ENCODE peak calls at places on chromosomes 2 and 18, in seven cellular contexts. One of them, this sample, is unnamed.

GRCh38 chr2:149087751-149088150 is 49.3 kb downstream of the LYPD6B start:
- DNase-seq in mesendoderm: peak
- DNase-seq in mesenchymal stem cell: no peak
- DNase-seq in H9: no peak
- DNase-seq in IMR-90: no peak
- DNase-seq in neuronal stem cell: no peak
- DNase-seq in trophoblast cell: no peak
- DNase-seq in this sample: no peak

GRCh38 chr2:218291934-218292699 is at the start of gene TMBIM1:
- DNase-seq in mesendoderm: peak
- DNase-seq in mesenchymal stem cell: peak
- DNase-seq in H9: peak
- DNase-seq in IMR-90: peak
- DNase-seq in neuronal stem cell: peak
- DNase-seq in trophoblast cell: peak
- DNase-seq in this sample: peak

GRCh38 chr2:17538844-17539554 is 1.5 kb upstream of the VSNL1 start:
- DNase-seq in mesendoderm: peak
- DNase-seq in mesenchymal stem cell: peak
- DNase-seq in H9: peak
- DNase-seq in IMR-90: peak
- DNase-seq in neuronal stem cell: peak
- DNase-seq in trophoblast cell: peak
- DNase-seq in this sample: no peak

GRCh38 chr18:26655614-26656400 is 107.5 kb upstream of the KCTD1 start:
- DNase-seq in mesendoderm: peak
- DNase-seq in mesenchymal stem cell: peak
- DNase-seq in H9: peak
- DNase-seq in IMR-90: peak
- DNase-seq in neuronal stem cell: peak
- DNase-seq in trophoblast cell: peak
- DNase-seq in this sample: no peak

GRCh38 chr2:37460866-37461229 is 116.4 kb downstream of the QPCT start:
- DNase-seq in mesendoderm: no peak
- DNase-seq in mesenchymal stem cell: no peak
- DNase-seq in H9: no peak
- DNase-seq in IMR-90: no peak
- DNase-seq in neuronal stem cell: no peak
- DNase-seq in trophoblast cell: no peak
- DNase-seq in this sample: no peak

GRCh38 chr2:218991674-218992168 is 1.5 kb downstream of the CRYBA2 start:
- DNase-seq in mesendoderm: peak
- DNase-seq in mesenchymal stem cell: peak
- DNase-seq in H9: no peak
- DNase-seq in IMR-90: peak
- DNase-seq in neuronal stem cell: no peak
- DNase-seq in trophoblast cell: no peak
- DNase-seq in this sample: no peak

GRCh38 chr18:61199131-61199903 is 133.9 kb upstream of the CDH20 start:
- DNase-seq in mesendoderm: no peak
- DNase-seq in mesenchymal stem cell: no peak
- DNase-seq in H9: no peak
- DNase-seq in IMR-90: no peak
- DNase-seq in neuronal stem cell: no peak
- DNase-seq in trophoblast cell: peak
- DNase-seq in this sample: no peak

GRCh38 chr2:153509133-153509532 is 30.6 kb upstream of the RPRM start:
- DNase-seq in mesendoderm: peak
- DNase-seq in mesenchymal stem cell: no peak
- DNase-seq in H9: peak
- DNase-seq in IMR-90: no peak
- DNase-seq in neuronal stem cell: no peak
- DNase-seq in trophoblast cell: no peak
- DNase-seq in this sample: no peak

GRCh38 chr18:11320981-11321380 is 171.6 kb upstream of the PIEZO2 start:
- DNase-seq in mesendoderm: no peak
- DNase-seq in mesenchymal stem cell: peak
- DNase-seq in H9: no peak
- DNase-seq in IMR-90: peak
- DNase-seq in neuronal stem cell: no peak
- DNase-seq in trophoblast cell: no peak
- DNase-seq in this sample: no peak

GRCh38 chr2:85255813-85256581 is 71.8 kb downstream of the TGOLN2 start:
- DNase-seq in mesendoderm: peak
- DNase-seq in mesenchymal stem cell: peak
- DNase-seq in H9: peak
- DNase-seq in IMR-90: peak
- DNase-seq in neuronal stem cell: peak
- DNase-seq in trophoblast cell: no peak
- DNase-seq in this sample: peak

GRCh38 chr2:146837857-146838256 is 1007.0 kb upstream of the ACVR2A start:
- DNase-seq in mesendoderm: no peak
- DNase-seq in mesenchymal stem cell: no peak
- DNase-seq in H9: no peak
- DNase-seq in IMR-90: no peak
- DNase-seq in neuronal stem cell: no peak
- DNase-seq in trophoblast cell: no peak
- DNase-seq in this sample: no peak

GRCh38 chr18:54210463-54210862 is 14.0 kb downstream of the MBD2 start:
- DNase-seq in mesendoderm: no peak
- DNase-seq in mesenchymal stem cell: no peak
- DNase-seq in H9: no peak
- DNase-seq in IMR-90: no peak
- DNase-seq in neuronal stem cell: no peak
- DNase-seq in trophoblast cell: no peak
- DNase-seq in this sample: no peak

GRCh38 chr2:181616715-181617114 is 40.2 kb downstream of the CERKL start:
- DNase-seq in mesendoderm: no peak
- DNase-seq in mesenchymal stem cell: no peak
- DNase-seq in H9: no peak
- DNase-seq in IMR-90: no peak
- DNase-seq in neuronal stem cell: no peak
- DNase-seq in trophoblast cell: no peak
- DNase-seq in this sample: no peak

GRCh38 chr2:29703336-29703735 is 218.1 kb downstream of the ALK start:
- DNase-seq in mesendoderm: no peak
- DNase-seq in mesenchymal stem cell: no peak
- DNase-seq in H9: no peak
- DNase-seq in IMR-90: no peak
- DNase-seq in neuronal stem cell: no peak
- DNase-seq in trophoblast cell: no peak
- DNase-seq in this sample: no peak

GRCh38 chr2:29108225-29108624 is 7.0 kb upstream of the CLIP4 start:
- DNase-seq in mesendoderm: no peak
- DNase-seq in mesenchymal stem cell: peak
- DNase-seq in H9: no peak
- DNase-seq in IMR-90: peak
- DNase-seq in neuronal stem cell: no peak
- DNase-seq in trophoblast cell: peak
- DNase-seq in this sample: no peak

GRCh38 chr18:63850010-63850409 is 37.5 kb upstream of the SERPINB2 start:
- DNase-seq in mesendoderm: peak
- DNase-seq in mesenchymal stem cell: peak
- DNase-seq in H9: peak
- DNase-seq in IMR-90: peak
- DNase-seq in neuronal stem cell: peak
- DNase-seq in trophoblast cell: peak
- DNase-seq in this sample: peak

GRCh38 chr2:172655838-172656573 is 79.6 kb upstream of the RAPGEF4 start:
- DNase-seq in mesendoderm: no peak
- DNase-seq in mesenchymal stem cell: no peak
- DNase-seq in H9: no peak
- DNase-seq in IMR-90: peak
- DNase-seq in neuronal stem cell: no peak
- DNase-seq in trophoblast cell: no peak
- DNase-seq in this sample: no peak

GRCh38 chr2:38601061-38601460 is 1.7 kb downstream of the HNRNPLL start:
- DNase-seq in mesendoderm: no peak
- DNase-seq in mesenchymal stem cell: no peak
- DNase-seq in H9: no peak
- DNase-seq in IMR-90: no peak
- DNase-seq in neuronal stem cell: no peak
- DNase-seq in trophoblast cell: no peak
- DNase-seq in this sample: no peak

GRCh38 chr18:54327818-54328217 is 29.8 kb downstream of the STARD6 start:
- DNase-seq in mesendoderm: no peak
- DNase-seq in mesenchymal stem cell: no peak
- DNase-seq in H9: no peak
- DNase-seq in IMR-90: no peak
- DNase-seq in neuronal stem cell: no peak
- DNase-seq in trophoblast cell: no peak
- DNase-seq in this sample: no peak

GRCh38 chr2:182542501-182543258 is 115.8 kb upstream of the PDE1A start:
- DNase-seq in mesendoderm: no peak
- DNase-seq in mesenchymal stem cell: peak
- DNase-seq in H9: no peak
- DNase-seq in IMR-90: peak
- DNase-seq in neuronal stem cell: no peak
- DNase-seq in trophoblast cell: no peak
- DNase-seq in this sample: no peak

DNA sequence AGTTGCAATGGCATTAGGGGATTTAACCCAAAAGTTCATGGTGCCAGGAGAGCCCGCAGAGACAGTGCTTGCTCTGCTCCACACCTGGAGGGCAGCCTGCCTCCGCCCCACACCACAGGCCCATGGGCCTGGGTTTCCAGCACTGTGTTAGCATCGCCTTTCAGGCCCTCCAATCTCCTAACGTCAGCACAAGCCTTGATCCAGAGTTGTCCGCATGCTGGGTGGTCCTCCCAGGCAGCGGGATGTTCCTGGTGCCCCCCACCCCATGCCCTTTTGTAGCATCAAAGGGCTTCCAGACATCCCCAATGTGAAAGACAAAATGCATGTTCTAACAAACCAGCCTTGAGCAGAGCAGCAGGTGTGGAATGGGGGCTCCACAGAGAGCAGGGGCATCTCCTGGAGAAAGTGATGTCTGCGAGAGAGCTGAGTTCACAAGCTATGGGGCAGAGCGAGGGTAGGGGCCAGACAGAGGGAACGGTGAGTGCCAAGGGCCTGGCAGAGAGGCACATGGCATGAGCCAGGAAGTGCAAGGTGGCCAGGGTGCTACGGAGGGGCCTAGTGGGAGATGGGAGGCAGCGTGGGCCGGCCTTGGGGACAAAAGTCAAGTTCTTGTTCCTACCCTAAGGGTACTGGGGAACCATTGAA is 119.2 kb downstream of the CYP26B1 start:
- DNase-seq in mesendoderm: no peak
- DNase-seq in mesenchymal stem cell: no peak
- DNase-seq in H9: peak
- DNase-seq in IMR-90: no peak
- DNase-seq in neuronal stem cell: no peak
- DNase-seq in trophoblast cell: no peak
- DNase-seq in this sample: no peak
- H3K23ac ChIP-seq in mesendoderm: no peak
- H3K23ac ChIP-seq in mesenchymal stem cell: no peak
- H3K23ac ChIP-seq in H9: no peak
- H3K23ac ChIP-seq in IMR-90: no peak
- H3K23ac ChIP-seq in neuronal stem cell: peak
- H3K23ac ChIP-seq in trophoblast cell: no peak
- H3K23ac ChIP-seq in this sample: no peak

DNA sequence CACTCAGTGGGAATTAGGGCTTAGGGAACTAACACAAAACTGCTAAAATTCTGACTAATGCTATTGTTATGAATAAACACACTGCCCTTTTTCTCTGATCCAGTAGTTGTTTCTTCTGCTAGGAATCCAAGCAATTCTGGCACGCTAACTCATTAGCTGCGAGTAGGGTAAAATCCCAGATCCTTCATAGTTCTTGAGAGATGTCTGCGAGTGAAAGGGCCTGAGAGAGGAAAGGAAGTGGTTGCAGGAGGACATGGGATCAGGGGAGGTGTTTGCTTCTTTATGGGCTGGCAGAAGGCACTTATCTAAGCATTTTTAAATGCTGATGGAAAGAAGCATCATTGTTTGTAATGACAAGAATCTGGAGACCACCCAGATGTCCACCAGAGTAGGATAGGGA is 9.4 kb downstream of the MAP3K19 start:
- DNase-seq in mesendoderm: no peak
- DNase-seq in mesenchymal stem cell: peak
- DNase-seq in H9: no peak
- DNase-seq in IMR-90: peak
- DNase-seq in neuronal stem cell: no peak
- DNase-seq in trophoblast cell: no peak
- DNase-seq in this sample: no peak
- H2BK5ac ChIP-seq in mesendoderm: no peak
- H2BK5ac ChIP-seq in mesenchymal stem cell: no peak
- H2BK5ac ChIP-seq in H9: no peak
- H2BK5ac ChIP-seq in IMR-90: no peak
- H2BK5ac ChIP-seq in neuronal stem cell: no peak
- H2BK5ac ChIP-seq in trophoblast cell: no peak
- H2BK5ac ChIP-seq in this sample: no peak

GRCh38 chr2:119641562-119642258 is 37.3 kb upstream of the TMEM177 start:
- DNase-seq in mesendoderm: peak
- DNase-seq in mesenchymal stem cell: peak
- DNase-seq in H9: peak
- DNase-seq in IMR-90: peak
- DNase-seq in neuronal stem cell: peak
- DNase-seq in trophoblast cell: peak
- DNase-seq in this sample: peak
- H3K23ac ChIP-seq in mesendoderm: no peak
- H3K23ac ChIP-seq in mesenchymal stem cell: no peak
- H3K23ac ChIP-seq in H9: no peak
- H3K23ac ChIP-seq in IMR-90: no peak
- H3K23ac ChIP-seq in neuronal stem cell: no peak
- H3K23ac ChIP-seq in trophoblast cell: no peak
- H3K23ac ChIP-seq in this sample: no peak

GRCh38 chr2:214489181-214489580 is 78.3 kb downstream of the VWC2L start:
- DNase-seq in mesendoderm: no peak
- DNase-seq in mesenchymal stem cell: no peak
- DNase-seq in H9: no peak
- DNase-seq in IMR-90: no peak
- DNase-seq in neuronal stem cell: no peak
- DNase-seq in trophoblast cell: no peak
- DNase-seq in this sample: no peak
- H2BK5ac ChIP-seq in mesendoderm: no peak
- H2BK5ac ChIP-seq in mesenchymal stem cell: no peak
- H2BK5ac ChIP-seq in H9: no peak
- H2BK5ac ChIP-seq in IMR-90: no peak
- H2BK5ac ChIP-seq in neuronal stem cell: no peak
- H2BK5ac ChIP-seq in trophoblast cell: no peak
- H2BK5ac ChIP-seq in this sample: no peak

This sample was measured in H1.